ENCODE peak calls at places on chromosomes 3 and 15, in four cellular contexts. M is heart left ventricle, V is adrenal gland, Y is ovary. Q is an unnamed sample.

GRCh38 chr3:106540743-106541142 is 671.9 kb upstream of the CBLB start:
- DNase-seq in M (no peak), V (no peak), Y (no peak), Q (no peak)

GRCh38 chr15:46344115-46344749 is 709.4 kb downstream of the SQOR start:
- DNase-seq in M (no peak), V (no peak), Y (no peak), Q (no peak)

GRCh38 chr3:119557874-119558264 is 1.5 kb downstream of the CD80 start:
- DNase-seq in M (no peak), V (no peak), Y (no peak), Q (no peak)

GRCh38 chr15:65553691-65554090 is 23.4 kb downstream of the HACD3 start:
- DNase-seq in M (no peak), V (no peak), Y (no peak), Q (no peak)

GRCh38 chr15:44102675-44103254 is 92.3 kb downstream of the FRMD5 start:
- DNase-seq in M (no peak), V (peak; percentile 69), Y (no peak), Q (no peak)

GRCh38 chr3:81173514-81173913 is 587.9 kb downstream of the GBE1 start:
- DNase-seq in M (no peak), V (no peak), Y (no peak), Q (no peak)

GRCh38 chr3:111745786-111746185 is 113.3 kb upstream of the PHLDB2 start:
- DNase-seq in M (no peak), V (no peak), Y (no peak), Q (no peak)

GRCh38 chr3:177591371-177591770 is 394.1 kb upstream of the TBL1XR1 start:
- DNase-seq in M (no peak), V (peak; percentile 57), Y (no peak), Q (no peak)

GRCh38 chr3:133213942-133214341 is 175.8 kb downstream of the TMEM108 start:
- DNase-seq in M (peak; percentile 18), V (no peak), Y (no peak), Q (no peak)

GRCh38 chr15:92845109-92845508 is 55.0 kb upstream of the CHD2 start:
- DNase-seq in M (no peak), V (no peak), Y (no peak), Q (no peak)

GRCh38 chr15:81216411-81216810 is 19.7 kb downstream of the IL16 start:
- DNase-seq in M (no peak), V (no peak), Y (no peak), Q (no peak)

GRCh38 chr3:15858547-15859506 is 61.0 kb upstream of the ANKRD28 start:
- DNase-seq in M (peak; percentile 23), V (peak; percentile 39), Y (peak; percentile 57), Q (peak; percentile 2)

GRCh38 chr3:117622130-117622841 is 912.7 kb downstream of the TUSC7 start:
- DNase-seq in M (no peak), V (no peak), Y (no peak), Q (no peak)

GRCh38 chr3:128935922-128936321 is 56.5 kb downstream of the ACAD9 start:
- DNase-seq in M (no peak), V (no peak), Y (no peak), Q (no peak)

GRCh38 chr3:142269777-142270176 is 44.4 kb upstream of the GK5 start:
- DNase-seq in M (no peak), V (no peak), Y (no peak), Q (no peak)

GRCh38 chr3:143590660-143591059 is 257.6 kb downstream of the SLC9A9 start:
- DNase-seq in M (no peak), V (no peak), Y (no peak), Q (no peak)

GRCh38 chr3:20773320-20773984 is 587.4 kb upstream of the SGO1 start:
- DNase-seq in M (no peak), V (no peak), Y (no peak), Q (no peak)

GRCh38 chr3:113264249-113264648 is 52.9 kb downstream of the BOC start:
- DNase-seq in M (no peak), V (no peak), Y (no peak), Q (no peak)

GRCh38 chr3:96488708-96489107 is 325.7 kb upstream of the EPHA6 start:
- DNase-seq in M (no peak), V (no peak), Y (no peak), Q (no peak)

GRCh38 chr3:197722734-197723133 is 14.0 kb downstream of the RUBCN start:
- DNase-seq in M (no peak), V (no peak), Y (no peak), Q (no peak)

GRCh38 chr3:113829576-113830354 is 8.8 kb upstream of the GRAMD1C start:
- DNase-seq in M (no peak), V (no peak), Y (no peak), Q (no peak)

GRCh38 chr3:59374812-59375211 is 325.0 kb upstream of the CFAP20DC start:
- DNase-seq in M (no peak), V (no peak), Y (no peak), Q (no peak)

GRCh38 chr15:42108189-42108588 is 13.8 kb upstream of the PLA2G4D start:
- DNase-seq in M (no peak), V (no peak), Y (no peak), Q (no peak)

GRCh38 chr3:44398853-44399252 is 60.3 kb downstream of the TCAIM start:
- DNase-seq in M (no peak), V (no peak), Y (no peak), Q (no peak)

GRCh38 chr15:51401872-51402517 is 60.5 kb downstream of the GLDN start:
- DNase-seq in M (peak; percentile 29), V (peak; percentile 33), Y (no peak), Q (no peak)

GRCh38 chr3:113495035-113495434 is 19.9 kb downstream of the SPICE1 start:
- DNase-seq in M (no peak), V (peak; percentile 39), Y (no peak), Q (no peak)

GRCh38 chr3:24514139-24514538 is 19.5 kb upstream of the THRB start:
- DNase-seq in M (no peak), V (no peak), Y (no peak), Q (no peak)

DNA sequence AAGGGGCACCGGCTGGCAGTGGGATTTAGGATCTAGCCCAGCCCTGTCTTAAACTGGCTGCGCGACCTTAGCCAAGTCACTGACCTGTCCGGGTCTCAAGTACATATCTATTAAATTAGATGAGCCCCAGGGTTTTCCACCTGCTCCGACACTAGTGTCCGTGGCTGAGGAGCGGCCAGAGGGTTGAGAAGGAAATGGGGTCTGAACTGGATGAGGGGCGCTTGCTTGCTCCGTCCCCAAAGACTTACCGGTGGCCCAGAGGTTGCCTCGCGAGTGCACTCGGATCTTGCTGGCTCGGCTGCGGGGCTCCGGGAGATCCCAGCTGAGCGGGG is 285 bp downstream of the NMB start:
- DNase-seq in M (peak; percentile 27), V (no peak), Y (no peak), Q (no peak)
- TF ChIP-seq POLR2A in M (no peak), V (no peak), Y (no peak), Q (no peak)

DNA sequence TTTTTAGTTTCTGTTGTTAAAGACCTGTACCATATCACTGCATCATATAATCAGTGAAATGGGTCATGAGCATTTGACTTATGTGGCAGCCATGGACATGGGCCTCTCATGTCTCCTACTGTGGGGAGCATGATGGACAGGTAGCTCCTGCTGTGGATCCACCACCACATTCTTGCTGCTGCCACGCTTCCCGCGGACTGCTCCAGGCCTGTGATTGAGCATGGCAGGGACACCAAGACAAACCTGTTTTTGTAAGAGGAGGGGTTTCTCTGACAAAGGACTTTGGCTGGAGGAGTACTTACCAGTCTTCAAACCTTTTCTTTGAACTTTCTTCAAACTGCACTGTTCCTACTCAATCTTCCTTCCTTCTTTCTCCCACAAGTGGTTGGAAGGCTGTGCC is 17.9 kb upstream of the P2RY14 start:
- DNase-seq in M (no peak), V (no peak), Y (no peak), Q (no peak)
- TF ChIP-seq CTCF in M (no peak), V (no peak), Y (no peak), Q (no peak)

GRCh38 chr3:64491843-64492242 is 196.0 kb downstream of the ADAMTS9 start:
- DNase-seq in M (no peak), V (no peak), Y (no peak), Q (no peak)

GRCh38 chr3:64493149-64493548 is 194.7 kb downstream of the ADAMTS9 start:
- DNase-seq in M (no peak), V (no peak), Y (no peak), Q (no peak)

GRCh38 chr3:64489361-64490044 is 198.3 kb downstream of the ADAMTS9 start:
- DNase-seq in M (no peak), V (peak; percentile 18), Y (peak; percentile 69), Q (no peak)

GRCh38 chr3:64490180-64490579 is 197.6 kb downstream of the ADAMTS9 start:
- DNase-seq in M (no peak), V (no peak), Y (no peak), Q (no peak)

DNA sequence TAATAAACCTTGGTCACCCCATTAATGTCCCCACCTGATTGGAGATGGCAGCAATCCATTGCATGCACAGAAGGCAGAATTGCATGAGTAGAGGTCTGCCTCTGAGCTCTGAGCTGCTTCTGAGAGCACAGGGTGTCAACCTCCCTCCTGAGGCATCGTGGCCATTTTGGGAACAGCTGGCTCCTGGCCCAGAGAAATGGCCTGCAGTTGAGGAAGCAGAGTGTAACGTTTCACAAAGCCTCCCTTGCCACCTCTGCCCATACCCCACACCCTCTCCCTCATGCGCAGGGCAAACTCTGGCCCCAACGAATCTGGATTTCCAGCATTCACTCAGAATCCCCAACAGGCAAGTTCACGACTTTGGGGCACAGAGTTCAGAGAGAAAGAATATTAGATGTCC is 198.9 kb downstream of the ADAMTS9 start:
- DNase-seq in M (no peak), V (no peak), Y (no peak), Q (no peak)
- H3K4me3 ChIP-seq in M (no peak overlapping the region), V (peak overlapping the region; percentile 29), Y (no peak overlapping the region), Q (no peak overlapping the region)

DNA sequence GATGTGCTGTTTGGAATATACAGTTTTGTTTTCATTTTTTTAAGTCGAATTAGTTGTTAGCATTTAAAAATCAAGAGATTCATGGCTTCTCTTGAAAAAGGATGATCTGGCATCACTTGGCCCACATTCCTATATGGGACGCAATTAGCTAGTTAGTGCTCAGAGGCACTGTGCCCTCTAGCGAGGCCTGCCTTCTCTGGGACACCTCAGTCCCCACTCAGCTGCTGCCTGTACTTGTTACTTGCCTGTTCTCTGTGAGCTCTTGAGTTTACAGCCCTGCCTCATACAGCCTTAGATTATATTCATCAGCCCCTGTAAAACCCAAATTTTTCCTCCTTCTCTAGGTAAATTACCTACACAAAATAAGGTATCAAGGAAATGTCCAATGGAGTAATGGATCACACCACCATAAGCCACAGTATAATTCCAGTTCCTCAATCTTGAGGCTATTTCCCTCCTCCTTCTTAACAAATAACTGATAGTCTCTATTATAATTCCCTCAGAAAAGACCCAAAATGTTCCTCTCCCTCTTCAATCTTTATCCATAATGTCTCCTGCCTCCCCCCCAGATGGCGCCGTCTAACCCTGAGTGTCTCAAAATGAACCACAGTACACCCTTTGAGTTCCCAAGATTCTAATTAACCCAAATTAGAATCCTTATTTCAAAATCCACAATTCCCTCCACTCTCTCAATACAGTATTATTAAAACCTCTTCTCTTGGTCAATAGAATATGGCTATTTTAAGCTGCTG is 2.7 kb downstream of the ZMAT3 start:
- DNase-seq in M (no peak), V (no peak), Y (no peak), Q (no peak)
- TF ChIP-seq POLR2A in M (no peak), V (no peak), Y (no peak), Q (no peak)

DNA sequence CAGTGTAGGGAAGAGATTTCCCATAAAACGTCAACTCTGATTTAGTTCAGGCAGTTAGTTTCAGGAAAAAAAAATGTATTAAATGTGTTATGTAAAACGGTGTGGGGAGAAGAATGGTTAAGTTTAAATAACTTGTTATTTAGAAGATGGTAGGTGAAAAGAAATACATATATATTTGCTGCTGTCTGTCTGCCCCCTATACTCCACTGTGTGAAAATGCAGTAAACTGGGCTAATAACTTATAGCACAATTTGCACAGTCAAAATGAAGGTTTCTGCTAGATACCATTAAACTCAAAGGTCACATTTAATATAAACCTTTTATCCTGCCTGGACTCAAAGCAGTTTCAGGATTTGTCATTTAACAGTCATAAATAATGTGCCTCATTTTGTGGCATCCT is 515.0 kb downstream of the FGF12 start:
- DNase-seq in M (no peak), V (no peak), Y (no peak), Q (no peak)
- TF ChIP-seq CTCF in M (no peak), V (no peak), Y (no peak), Q (no peak)